ENCODE peak calls at places on chromosome 1, in seven cellular contexts. T is esophagus muscularis mucosa, Z is A549, B is sigmoid colon, C is transverse colon, I is H1, O is ovary. P is an unnamed sample.

GRCh38 chr1:53946252-53947171 is at the start of gene LRRC42:
- DNase-seq in Z (peak; percentile 70), I (peak; percentile 34), O (no peak), C (no peak), B (no peak), T (no peak), P (no peak)

GRCh38 chr1:178938959-178939317 is 68.1 kb upstream of the ANGPTL1 start:
- DNase-seq in O (peak; percentile 87), T (peak; percentile 95), I (no peak), Z (no peak), B (peak; percentile 95), C (peak; percentile 57), P (peak; percentile 60)

GRCh38 chr1:146019225-146020057 is 2.1 kb downstream of the HJV start:
- DNase-seq in O (peak; percentile 17), C (no peak), Z (no peak), I (no peak), B (no peak), T (no peak), P (no peak)

GRCh38 chr1:190436615-190437014 is 41.0 kb downstream of the BRINP3 start:
- DNase-seq in T (no peak), I (no peak), B (no peak), C (no peak), Z (peak; percentile 17), O (no peak), P (no peak)

GRCh38 chr1:193979219-193979618 is 792.8 kb upstream of the B3GALT2 start:
- DNase-seq in I (no peak), C (no peak), O (no peak), B (no peak), Z (no peak), T (no peak), P (no peak)

GRCh38 chr1:154777151-154777550 is 92.9 kb downstream of the KCNN3 start:
- DNase-seq in O (no peak), I (no peak), T (no peak), Z (no peak), C (no peak), B (no peak), P (no peak)

GRCh38 chr1:221478050-221478949 is 263.6 kb downstream of the DUSP10 start:
- DNase-seq in Z (peak; percentile 34), B (peak; percentile 78), O (peak; percentile 32), I (peak; percentile 25), T (no peak), C (peak; percentile 33), P (peak; percentile 17)

GRCh38 chr1:234987415-234988159 is 141.1 kb downstream of the TOMM20 start:
- DNase-seq in Z (peak; percentile 55), O (peak; percentile 79), I (no peak), B (peak; percentile 95), C (peak; percentile 68), T (peak; percentile 96), P (peak; percentile 74)

GRCh38 chr1:241957692-241958494 is at the start of gene BECN2:
- DNase-seq in I (no peak), B (no peak), T (no peak), O (no peak), Z (no peak), C (no peak), P (no peak)

GRCh38 chr1:168637350-168637991 is 61.1 kb downstream of the XCL1 start:
- DNase-seq in Z (no peak), O (no peak), C (no peak), I (no peak), T (no peak), B (no peak), P (no peak)

GRCh38 chr1:221440658-221441057 is 301.2 kb downstream of the DUSP10 start:
- DNase-seq in O (no peak), C (no peak), I (no peak), Z (no peak), B (peak; percentile 79), T (no peak), P (no peak)

GRCh38 chr1:213783273-213783672 is 204.5 kb upstream of the PROX1 start:
- DNase-seq in Z (no peak), O (no peak), B (no peak), I (no peak), T (no peak), C (no peak), P (no peak)

GRCh38 chr1:67850151-67850551 is 16.9 kb upstream of the GNG12 start:
- DNase-seq in C (no peak), T (no peak), O (no peak), B (no peak), Z (no peak), I (no peak), P (no peak)

GRCh38 chr1:927234-927633 is 3.5 kb downstream of the SAMD11 start:
- DNase-seq in B (no peak), O (no peak), I (no peak), Z (no peak), C (no peak), T (no peak), P (no peak)

DNA sequence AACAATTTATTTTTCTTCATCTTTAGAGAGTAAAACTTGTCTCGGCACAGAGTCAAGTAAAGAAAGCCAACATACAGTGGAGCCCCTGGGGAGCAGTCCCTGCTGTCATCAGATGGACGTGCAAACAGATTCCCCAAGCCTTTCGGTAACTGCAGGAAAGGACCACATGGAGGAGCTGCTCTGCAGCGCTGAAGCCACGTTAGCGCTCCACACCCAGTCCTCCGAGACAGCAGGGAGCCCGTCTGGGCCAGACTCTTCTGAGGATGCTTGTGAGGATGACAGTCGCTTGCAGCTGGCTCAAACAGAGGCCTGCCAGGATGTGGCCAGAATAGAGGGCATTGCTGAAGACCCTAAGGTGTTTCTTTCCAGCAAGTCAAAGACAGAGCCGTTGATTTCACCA is 77.1 kb upstream of the SCCPDH start:
- DNase-seq in Z (no peak), B (peak; percentile 77), T (no peak), O (no peak), I (peak; percentile 58), C (peak; percentile 24), P (no peak)
- TF ChIP-seq CTCF in Z (no peak), B (peak; percentile 46), T (peak; percentile 64), O (no peak), I (peak; percentile 85), C (peak; percentile 47), P (peak; percentile 24)

GRCh38 chr1:31300193-31300592 is 3.4 kb downstream of the ZCCHC17 start:
- DNase-seq in O (no peak), Z (no peak), T (no peak), C (no peak), B (no peak), I (no peak), P (no peak)

GRCh38 chr1:31297273-31298247 is 728 bp downstream of the ZCCHC17 start:
- DNase-seq in O (no peak), B (no peak), I (no peak), C (no peak), T (no peak), Z (no peak), P (no peak)

GRCh38 chr1:31295874-31296485 is 608 bp downstream of the SNRNP40 start:
- DNase-seq in Z (no peak), C (no peak), O (no peak), T (no peak), B (no peak), I (no peak), P (no peak)

GRCh38 chr1:31299365-31299764 is 2.5 kb downstream of the ZCCHC17 start:
- DNase-seq in O (no peak), B (no peak), T (no peak), C (no peak), I (no peak), Z (no peak), P (no peak)

DNA sequence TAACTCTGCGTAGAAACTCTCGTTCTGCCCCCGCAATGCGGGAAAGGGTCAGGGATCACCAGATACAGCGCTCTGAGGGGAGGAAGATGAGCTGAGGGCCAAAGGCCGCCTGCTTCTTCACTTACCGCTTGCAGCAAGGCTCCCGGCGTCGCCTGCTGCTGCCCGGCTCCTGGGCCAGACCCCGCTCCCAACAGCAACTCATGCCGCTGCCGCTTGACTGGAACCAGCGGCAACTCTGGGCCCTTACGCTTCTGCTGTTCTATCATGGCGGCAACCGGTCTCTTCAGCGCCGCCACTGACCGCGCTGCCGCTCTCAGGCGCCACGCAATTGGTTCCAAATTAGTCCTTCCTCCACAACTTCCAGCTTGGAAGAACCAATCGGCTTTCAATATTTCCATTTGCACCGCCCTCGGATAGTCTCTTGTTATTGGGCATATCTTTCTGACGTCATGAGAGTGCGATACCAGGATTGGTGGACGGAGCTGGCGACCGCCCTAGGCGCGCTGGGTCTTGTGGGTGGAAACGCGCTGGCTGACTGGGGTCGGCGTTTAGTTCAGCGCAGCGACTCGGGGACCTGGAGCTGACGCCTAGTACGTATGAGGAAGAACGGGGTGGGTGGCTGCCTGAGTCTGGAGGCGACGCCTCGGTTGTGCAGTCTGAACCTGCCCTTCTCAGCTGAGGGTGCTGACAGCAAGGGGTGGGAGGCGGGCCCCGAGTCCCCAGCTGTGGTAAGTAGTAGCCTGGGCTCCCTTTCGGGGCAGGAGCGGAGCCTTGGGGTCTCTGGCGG is at the start of the genes SNRNP40 and ZCCHC17:
- DNase-seq in B (peak; percentile 98), Z (peak; percentile 97), I (peak; percentile 96), T (peak; percentile 99), C (peak; percentile 95), O (peak; percentile 92), P (peak; percentile 97)
- TF ChIP-seq EP300 in B (no peak), Z (no peak), I (no peak), T (no peak), C (no peak), O (no peak), P (peak; percentile 85)

GRCh38 chr1:108646265-108646660 is 14.6 kb downstream of the HENMT1 start:
- DNase-seq in C (no peak), T (no peak), O (no peak), B (no peak), I (no peak), Z (no peak), P (no peak)

GRCh38 chr1:108645479-108646184 is 15.3 kb downstream of the HENMT1 start:
- DNase-seq in Z (no peak), T (no peak), C (no peak), I (no peak), O (no peak), B (no peak), P (no peak)

GRCh38 chr1:108643492-108644333 is 17.2 kb downstream of the HENMT1 start:
- DNase-seq in O (no peak), T (no peak), I (no peak), C (peak; percentile 53), B (no peak), Z (peak; percentile 38), P (no peak)

GRCh38 chr1:108644984-108645383 is 15.9 kb downstream of the HENMT1 start:
- DNase-seq in I (no peak), Z (no peak), T (no peak), O (no peak), C (peak; percentile 68), B (no peak), P (no peak)

DNA sequence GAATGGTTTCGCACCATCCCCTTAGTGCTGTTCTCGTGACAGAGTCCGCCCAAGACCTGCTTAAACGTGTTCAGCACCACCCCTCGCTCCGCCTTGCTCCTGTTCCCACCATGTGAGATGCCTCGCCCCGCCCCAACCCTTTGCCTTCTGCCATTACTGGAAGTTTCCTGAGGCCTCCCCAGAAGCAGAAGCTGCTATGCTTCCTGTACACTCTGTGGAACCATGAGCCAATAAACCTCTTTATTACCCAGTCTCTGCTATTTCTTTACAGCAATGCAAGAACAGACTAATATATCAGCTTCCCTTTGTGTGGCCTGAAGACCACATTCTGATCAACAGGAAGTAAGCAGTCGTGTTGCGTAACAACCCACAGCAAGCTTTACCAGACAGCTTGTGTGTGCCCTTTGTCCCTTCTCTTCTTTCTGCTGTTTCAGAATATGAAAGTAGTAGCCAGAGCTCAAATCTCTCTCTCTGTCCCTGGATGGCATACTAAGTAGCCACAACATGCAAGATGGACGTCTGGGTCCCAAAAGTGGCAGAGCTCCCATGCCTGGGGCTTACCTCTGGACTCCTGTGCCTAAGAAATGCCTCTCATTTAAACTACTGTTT is 14.1 kb downstream of the HENMT1 start:
- DNase-seq in B (peak; percentile 79), O (peak; percentile 23), Z (no peak), T (no peak), C (peak; percentile 89), I (no peak), P (peak; percentile 64)
- TF ChIP-seq CTCF in B (no peak), O (no peak), Z (no peak), T (no peak), C (no peak), I (no peak), P (no peak)

GRCh38 chr1:160101037-160101716 is 2.8 kb upstream of the IGSF8 start:
- DNase-seq in B (peak; percentile 96), T (no peak), I (peak; percentile 73), O (peak; percentile 84), Z (peak; percentile 89), C (peak; percentile 78), P (peak; percentile 69)
- TF ChIP-seq EP300 in B (no peak), T (no peak), I (peak; percentile 70), O (no peak), Z (no peak), C (no peak), P (peak; percentile 34)